ENCODE peak calls at places on chromosomes 12 and 14, in ten cellular contexts. One of them, this sample, is unnamed.

GRCh38 chr12:57146925-57147640 is at the start of gene LRP1-AS:
- DNase-seq in astrocyte of the spinal cord: no peak
- DNase-seq in stimulated activated CD4-positive, alpha-beta T cell treated with anti-CD3 and anti-CD28 coated beads, TNF-alpha, amount 100 ng/mL, for 4 hours: no peak
- DNase-seq in choroid plexus epithelial cell: no peak
- DNase-seq in CD4-positive, alpha-beta T cell: no peak
- DNase-seq in activated T-helper 1 cell treated with Interleukin-2 at 50 U/mL for 16 hours: no peak
- DNase-seq in activated T-helper 2 cell treated with anti-CD3 and anti-CD28 coated beads, Interferon-gamma antibody, Interleukin-2, Interleukin-4, amounts not matched to agents 10 μg/mL and 5 μg/mL and 100 μg/mL, durations not matched to agents 14 hours and 24 hours and 36 hours: no peak
- DNase-seq in foreskin fibroblast: no peak
- DNase-seq in mesenchymal stem cell: no peak
- DNase-seq in HS-27A: no peak
- DNase-seq in this sample: no peak

GRCh38 chr14:45810152-45810872 is 557.3 kb upstream of the MIS18BP1 start:
- DNase-seq in astrocyte of the spinal cord: no peak
- DNase-seq in choroid plexus epithelial cell: peak
- DNase-seq in activated T-helper 1 cell treated with Interleukin-2 at 50 U/mL for 16 hours: no peak
- DNase-seq in activated T-helper 2 cell treated with anti-CD3 and anti-CD28 coated beads, Interferon-gamma antibody, Interleukin-2, Interleukin-4, amounts not matched to agents 10 μg/mL and 5 μg/mL and 100 μg/mL, durations not matched to agents 14 hours and 24 hours and 36 hours: no peak
- DNase-seq in foreskin fibroblast: no peak
- DNase-seq in HS-27A: no peak
- DNase-seq in CD4-positive, alpha-beta T cell: no peak
- DNase-seq in mesenchymal stem cell: peak
- DNase-seq in stimulated activated CD4-positive, alpha-beta T cell treated with anti-CD3 and anti-CD28 coated beads, TNF-alpha, amount 100 ng/mL, for 4 hours: no peak
- DNase-seq in this sample: no peak

GRCh38 chr14:61860294-61860918 is 98.2 kb downstream of the SNAPC1 start:
- DNase-seq in foreskin fibroblast: peak
- DNase-seq in CD4-positive, alpha-beta T cell: peak
- DNase-seq in activated T-helper 2 cell treated with anti-CD3 and anti-CD28 coated beads, Interferon-gamma antibody, Interleukin-2, Interleukin-4, amounts not matched to agents 10 μg/mL and 5 μg/mL and 100 μg/mL, durations not matched to agents 14 hours and 24 hours and 36 hours: peak
- DNase-seq in HS-27A: no peak
- DNase-seq in choroid plexus epithelial cell: peak
- DNase-seq in activated T-helper 1 cell treated with Interleukin-2 at 50 U/mL for 16 hours: peak
- DNase-seq in stimulated activated CD4-positive, alpha-beta T cell treated with anti-CD3 and anti-CD28 coated beads, TNF-alpha, amount 100 ng/mL, for 4 hours: peak
- DNase-seq in mesenchymal stem cell: peak
- DNase-seq in astrocyte of the spinal cord: peak
- DNase-seq in this sample: peak

GRCh38 chr12:15575797-15576560 is 213.2 kb downstream of the EPS8 start:
- DNase-seq in activated T-helper 1 cell treated with Interleukin-2 at 50 U/mL for 16 hours: no peak
- DNase-seq in CD4-positive, alpha-beta T cell: no peak
- DNase-seq in activated T-helper 2 cell treated with anti-CD3 and anti-CD28 coated beads, Interferon-gamma antibody, Interleukin-2, Interleukin-4, amounts not matched to agents 10 μg/mL and 5 μg/mL and 100 μg/mL, durations not matched to agents 14 hours and 24 hours and 36 hours: no peak
- DNase-seq in stimulated activated CD4-positive, alpha-beta T cell treated with anti-CD3 and anti-CD28 coated beads, TNF-alpha, amount 100 ng/mL, for 4 hours: no peak
- DNase-seq in foreskin fibroblast: no peak
- DNase-seq in HS-27A: no peak
- DNase-seq in mesenchymal stem cell: no peak
- DNase-seq in choroid plexus epithelial cell: no peak
- DNase-seq in astrocyte of the spinal cord: no peak
- DNase-seq in this sample: no peak

GRCh38 chr12:67413577-67413976 is 144.4 kb downstream of the CAND1 start:
- DNase-seq in HS-27A: no peak
- DNase-seq in stimulated activated CD4-positive, alpha-beta T cell treated with anti-CD3 and anti-CD28 coated beads, TNF-alpha, amount 100 ng/mL, for 4 hours: no peak
- DNase-seq in foreskin fibroblast: no peak
- DNase-seq in activated T-helper 1 cell treated with Interleukin-2 at 50 U/mL for 16 hours: no peak
- DNase-seq in choroid plexus epithelial cell: no peak
- DNase-seq in activated T-helper 2 cell treated with anti-CD3 and anti-CD28 coated beads, Interferon-gamma antibody, Interleukin-2, Interleukin-4, amounts not matched to agents 10 μg/mL and 5 μg/mL and 100 μg/mL, durations not matched to agents 14 hours and 24 hours and 36 hours: no peak
- DNase-seq in mesenchymal stem cell: no peak
- DNase-seq in astrocyte of the spinal cord: no peak
- DNase-seq in CD4-positive, alpha-beta T cell: no peak
- DNase-seq in this sample: no peak

GRCh38 chr12:10615532-10615931 is 2.1 kb upstream of the MAGOHB start:
- DNase-seq in activated T-helper 2 cell treated with anti-CD3 and anti-CD28 coated beads, Interferon-gamma antibody, Interleukin-2, Interleukin-4, amounts not matched to agents 10 μg/mL and 5 μg/mL and 100 μg/mL, durations not matched to agents 14 hours and 24 hours and 36 hours: no peak
- DNase-seq in HS-27A: no peak
- DNase-seq in stimulated activated CD4-positive, alpha-beta T cell treated with anti-CD3 and anti-CD28 coated beads, TNF-alpha, amount 100 ng/mL, for 4 hours: no peak
- DNase-seq in foreskin fibroblast: no peak
- DNase-seq in CD4-positive, alpha-beta T cell: no peak
- DNase-seq in mesenchymal stem cell: peak
- DNase-seq in activated T-helper 1 cell treated with Interleukin-2 at 50 U/mL for 16 hours: no peak
- DNase-seq in astrocyte of the spinal cord: no peak
- DNase-seq in choroid plexus epithelial cell: no peak
- DNase-seq in this sample: no peak

GRCh38 chr12:63889721-63890509 is 45.4 kb downstream of the SRGAP1 start:
- DNase-seq in stimulated activated CD4-positive, alpha-beta T cell treated with anti-CD3 and anti-CD28 coated beads, TNF-alpha, amount 100 ng/mL, for 4 hours: no peak
- DNase-seq in activated T-helper 2 cell treated with anti-CD3 and anti-CD28 coated beads, Interferon-gamma antibody, Interleukin-2, Interleukin-4, amounts not matched to agents 10 μg/mL and 5 μg/mL and 100 μg/mL, durations not matched to agents 14 hours and 24 hours and 36 hours: no peak
- DNase-seq in mesenchymal stem cell: no peak
- DNase-seq in CD4-positive, alpha-beta T cell: no peak
- DNase-seq in choroid plexus epithelial cell: peak
- DNase-seq in foreskin fibroblast: no peak
- DNase-seq in HS-27A: no peak
- DNase-seq in activated T-helper 1 cell treated with Interleukin-2 at 50 U/mL for 16 hours: no peak
- DNase-seq in astrocyte of the spinal cord: no peak
- DNase-seq in this sample: no peak

GRCh38 chr12:1594045-1594294 is 411 bp downstream of the FBXL14 start:
- DNase-seq in stimulated activated CD4-positive, alpha-beta T cell treated with anti-CD3 and anti-CD28 coated beads, TNF-alpha, amount 100 ng/mL, for 4 hours: no peak
- DNase-seq in mesenchymal stem cell: peak
- DNase-seq in CD4-positive, alpha-beta T cell: no peak
- DNase-seq in HS-27A: no peak
- DNase-seq in astrocyte of the spinal cord: peak
- DNase-seq in activated T-helper 2 cell treated with anti-CD3 and anti-CD28 coated beads, Interferon-gamma antibody, Interleukin-2, Interleukin-4, amounts not matched to agents 10 μg/mL and 5 μg/mL and 100 μg/mL, durations not matched to agents 14 hours and 24 hours and 36 hours: peak
- DNase-seq in activated T-helper 1 cell treated with Interleukin-2 at 50 U/mL for 16 hours: no peak
- DNase-seq in foreskin fibroblast: peak
- DNase-seq in choroid plexus epithelial cell: peak
- DNase-seq in this sample: no peak

GRCh38 chr14:71371711-71372396 is 464.6 kb downstream of the PCNX1 start:
- DNase-seq in activated T-helper 2 cell treated with anti-CD3 and anti-CD28 coated beads, Interferon-gamma antibody, Interleukin-2, Interleukin-4, amounts not matched to agents 10 μg/mL and 5 μg/mL and 100 μg/mL, durations not matched to agents 14 hours and 24 hours and 36 hours: no peak
- DNase-seq in CD4-positive, alpha-beta T cell: no peak
- DNase-seq in mesenchymal stem cell: peak
- DNase-seq in choroid plexus epithelial cell: peak
- DNase-seq in foreskin fibroblast: peak
- DNase-seq in activated T-helper 1 cell treated with Interleukin-2 at 50 U/mL for 16 hours: no peak
- DNase-seq in stimulated activated CD4-positive, alpha-beta T cell treated with anti-CD3 and anti-CD28 coated beads, TNF-alpha, amount 100 ng/mL, for 4 hours: no peak
- DNase-seq in astrocyte of the spinal cord: peak
- DNase-seq in HS-27A: no peak
- DNase-seq in this sample: no peak

GRCh38 chr12:124747426-124748161 is 116.1 kb downstream of the SCARB1 start:
- DNase-seq in activated T-helper 1 cell treated with Interleukin-2 at 50 U/mL for 16 hours: no peak
- DNase-seq in activated T-helper 2 cell treated with anti-CD3 and anti-CD28 coated beads, Interferon-gamma antibody, Interleukin-2, Interleukin-4, amounts not matched to agents 10 μg/mL and 5 μg/mL and 100 μg/mL, durations not matched to agents 14 hours and 24 hours and 36 hours: no peak
- DNase-seq in astrocyte of the spinal cord: peak
- DNase-seq in HS-27A: no peak
- DNase-seq in choroid plexus epithelial cell: peak
- DNase-seq in foreskin fibroblast: peak
- DNase-seq in CD4-positive, alpha-beta T cell: no peak
- DNase-seq in mesenchymal stem cell: peak
- DNase-seq in stimulated activated CD4-positive, alpha-beta T cell treated with anti-CD3 and anti-CD28 coated beads, TNF-alpha, amount 100 ng/mL, for 4 hours: no peak
- DNase-seq in this sample: no peak

GRCh38 chr12:107553211-107553765 is 132.3 kb upstream of the PWP1 start:
- DNase-seq in activated T-helper 2 cell treated with anti-CD3 and anti-CD28 coated beads, Interferon-gamma antibody, Interleukin-2, Interleukin-4, amounts not matched to agents 10 μg/mL and 5 μg/mL and 100 μg/mL, durations not matched to agents 14 hours and 24 hours and 36 hours: no peak
- DNase-seq in activated T-helper 1 cell treated with Interleukin-2 at 50 U/mL for 16 hours: no peak
- DNase-seq in astrocyte of the spinal cord: no peak
- DNase-seq in mesenchymal stem cell: no peak
- DNase-seq in choroid plexus epithelial cell: no peak
- DNase-seq in HS-27A: no peak
- DNase-seq in foreskin fibroblast: no peak
- DNase-seq in stimulated activated CD4-positive, alpha-beta T cell treated with anti-CD3 and anti-CD28 coated beads, TNF-alpha, amount 100 ng/mL, for 4 hours: no peak
- DNase-seq in CD4-positive, alpha-beta T cell: no peak
- DNase-seq in this sample: no peak

GRCh38 chr14:38838049-38838978 is 264.7 kb downstream of the SEC23A start:
- DNase-seq in HS-27A: no peak
- DNase-seq in CD4-positive, alpha-beta T cell: no peak
- DNase-seq in activated T-helper 2 cell treated with anti-CD3 and anti-CD28 coated beads, Interferon-gamma antibody, Interleukin-2, Interleukin-4, amounts not matched to agents 10 μg/mL and 5 μg/mL and 100 μg/mL, durations not matched to agents 14 hours and 24 hours and 36 hours: no peak
- DNase-seq in stimulated activated CD4-positive, alpha-beta T cell treated with anti-CD3 and anti-CD28 coated beads, TNF-alpha, amount 100 ng/mL, for 4 hours: no peak
- DNase-seq in astrocyte of the spinal cord: no peak
- DNase-seq in foreskin fibroblast: no peak
- DNase-seq in choroid plexus epithelial cell: no peak
- DNase-seq in mesenchymal stem cell: no peak
- DNase-seq in activated T-helper 1 cell treated with Interleukin-2 at 50 U/mL for 16 hours: no peak
- DNase-seq in this sample: no peak

GRCh38 chr12:106498056-106498455 is 84.7 kb upstream of the RFX4 start:
- DNase-seq in mesenchymal stem cell: no peak
- DNase-seq in astrocyte of the spinal cord: peak
- DNase-seq in HS-27A: no peak
- DNase-seq in choroid plexus epithelial cell: peak
- DNase-seq in activated T-helper 2 cell treated with anti-CD3 and anti-CD28 coated beads, Interferon-gamma antibody, Interleukin-2, Interleukin-4, amounts not matched to agents 10 μg/mL and 5 μg/mL and 100 μg/mL, durations not matched to agents 14 hours and 24 hours and 36 hours: no peak
- DNase-seq in activated T-helper 1 cell treated with Interleukin-2 at 50 U/mL for 16 hours: no peak
- DNase-seq in CD4-positive, alpha-beta T cell: no peak
- DNase-seq in foreskin fibroblast: no peak
- DNase-seq in stimulated activated CD4-positive, alpha-beta T cell treated with anti-CD3 and anti-CD28 coated beads, TNF-alpha, amount 100 ng/mL, for 4 hours: no peak
- DNase-seq in this sample: no peak

GRCh38 chr14:99522025-99522401 is 40.8 kb downstream of the CCNK start:
- DNase-seq in HS-27A: no peak
- DNase-seq in choroid plexus epithelial cell: no peak
- DNase-seq in mesenchymal stem cell: no peak
- DNase-seq in activated T-helper 2 cell treated with anti-CD3 and anti-CD28 coated beads, Interferon-gamma antibody, Interleukin-2, Interleukin-4, amounts not matched to agents 10 μg/mL and 5 μg/mL and 100 μg/mL, durations not matched to agents 14 hours and 24 hours and 36 hours: no peak
- DNase-seq in astrocyte of the spinal cord: no peak
- DNase-seq in activated T-helper 1 cell treated with Interleukin-2 at 50 U/mL for 16 hours: no peak
- DNase-seq in stimulated activated CD4-positive, alpha-beta T cell treated with anti-CD3 and anti-CD28 coated beads, TNF-alpha, amount 100 ng/mL, for 4 hours: no peak
- DNase-seq in foreskin fibroblast: no peak
- DNase-seq in CD4-positive, alpha-beta T cell: no peak
- DNase-seq in this sample: no peak

GRCh38 chr12:25775968-25776367 is 182.5 kb upstream of the RASSF8 start:
- DNase-seq in HS-27A: no peak
- DNase-seq in choroid plexus epithelial cell: peak
- DNase-seq in astrocyte of the spinal cord: no peak
- DNase-seq in activated T-helper 1 cell treated with Interleukin-2 at 50 U/mL for 16 hours: no peak
- DNase-seq in activated T-helper 2 cell treated with anti-CD3 and anti-CD28 coated beads, Interferon-gamma antibody, Interleukin-2, Interleukin-4, amounts not matched to agents 10 μg/mL and 5 μg/mL and 100 μg/mL, durations not matched to agents 14 hours and 24 hours and 36 hours: no peak
- DNase-seq in CD4-positive, alpha-beta T cell: no peak
- DNase-seq in foreskin fibroblast: peak
- DNase-seq in stimulated activated CD4-positive, alpha-beta T cell treated with anti-CD3 and anti-CD28 coated beads, TNF-alpha, amount 100 ng/mL, for 4 hours: no peak
- DNase-seq in mesenchymal stem cell: peak
- DNase-seq in this sample: no peak

GRCh38 chr12:3333583-3333982 is 157.4 kb upstream of the PRMT8 start:
- DNase-seq in activated T-helper 1 cell treated with Interleukin-2 at 50 U/mL for 16 hours: no peak
- DNase-seq in activated T-helper 2 cell treated with anti-CD3 and anti-CD28 coated beads, Interferon-gamma antibody, Interleukin-2, Interleukin-4, amounts not matched to agents 10 μg/mL and 5 μg/mL and 100 μg/mL, durations not matched to agents 14 hours and 24 hours and 36 hours: no peak
- DNase-seq in mesenchymal stem cell: no peak
- DNase-seq in choroid plexus epithelial cell: no peak
- DNase-seq in stimulated activated CD4-positive, alpha-beta T cell treated with anti-CD3 and anti-CD28 coated beads, TNF-alpha, amount 100 ng/mL, for 4 hours: no peak
- DNase-seq in astrocyte of the spinal cord: no peak
- DNase-seq in CD4-positive, alpha-beta T cell: no peak
- DNase-seq in HS-27A: no peak
- DNase-seq in foreskin fibroblast: no peak
- DNase-seq in this sample: no peak

GRCh38 chr12:65825573-65826512 is 1.6 kb downstream of the HMGA2 start:
- DNase-seq in foreskin fibroblast: no peak
- DNase-seq in activated T-helper 2 cell treated with anti-CD3 and anti-CD28 coated beads, Interferon-gamma antibody, Interleukin-2, Interleukin-4, amounts not matched to agents 10 μg/mL and 5 μg/mL and 100 μg/mL, durations not matched to agents 14 hours and 24 hours and 36 hours: no peak
- DNase-seq in activated T-helper 1 cell treated with Interleukin-2 at 50 U/mL for 16 hours: no peak
- DNase-seq in stimulated activated CD4-positive, alpha-beta T cell treated with anti-CD3 and anti-CD28 coated beads, TNF-alpha, amount 100 ng/mL, for 4 hours: no peak
- DNase-seq in mesenchymal stem cell: peak
- DNase-seq in HS-27A: peak
- DNase-seq in choroid plexus epithelial cell: peak
- DNase-seq in CD4-positive, alpha-beta T cell: no peak
- DNase-seq in astrocyte of the spinal cord: no peak
- DNase-seq in this sample: no peak

GRCh38 chr12:23757541-23757962 is 191.9 kb downstream of the SOX5 start:
- DNase-seq in choroid plexus epithelial cell: no peak
- DNase-seq in foreskin fibroblast: no peak
- DNase-seq in activated T-helper 1 cell treated with Interleukin-2 at 50 U/mL for 16 hours: no peak
- DNase-seq in stimulated activated CD4-positive, alpha-beta T cell treated with anti-CD3 and anti-CD28 coated beads, TNF-alpha, amount 100 ng/mL, for 4 hours: no peak
- DNase-seq in CD4-positive, alpha-beta T cell: no peak
- DNase-seq in activated T-helper 2 cell treated with anti-CD3 and anti-CD28 coated beads, Interferon-gamma antibody, Interleukin-2, Interleukin-4, amounts not matched to agents 10 μg/mL and 5 μg/mL and 100 μg/mL, durations not matched to agents 14 hours and 24 hours and 36 hours: no peak
- DNase-seq in mesenchymal stem cell: no peak
- DNase-seq in HS-27A: no peak
- DNase-seq in astrocyte of the spinal cord: no peak
- DNase-seq in this sample: no peak

GRCh38 chr14:81199084-81199483 is 21.7 kb downstream of the GTF2A1 start:
- DNase-seq in stimulated activated CD4-positive, alpha-beta T cell treated with anti-CD3 and anti-CD28 coated beads, TNF-alpha, amount 100 ng/mL, for 4 hours: no peak
- DNase-seq in foreskin fibroblast: no peak
- DNase-seq in CD4-positive, alpha-beta T cell: no peak
- DNase-seq in activated T-helper 1 cell treated with Interleukin-2 at 50 U/mL for 16 hours: no peak
- DNase-seq in HS-27A: no peak
- DNase-seq in activated T-helper 2 cell treated with anti-CD3 and anti-CD28 coated beads, Interferon-gamma antibody, Interleukin-2, Interleukin-4, amounts not matched to agents 10 μg/mL and 5 μg/mL and 100 μg/mL, durations not matched to agents 14 hours and 24 hours and 36 hours: no peak
- DNase-seq in mesenchymal stem cell: no peak
- DNase-seq in choroid plexus epithelial cell: no peak
- DNase-seq in astrocyte of the spinal cord: no peak
- DNase-seq in this sample: no peak

GRCh38 chr12:131072446-131073230 is 118.9 kb downstream of the ADGRD1 start:
- DNase-seq in stimulated activated CD4-positive, alpha-beta T cell treated with anti-CD3 and anti-CD28 coated beads, TNF-alpha, amount 100 ng/mL, for 4 hours: no peak
- DNase-seq in HS-27A: no peak
- DNase-seq in activated T-helper 2 cell treated with anti-CD3 and anti-CD28 coated beads, Interferon-gamma antibody, Interleukin-2, Interleukin-4, amounts not matched to agents 10 μg/mL and 5 μg/mL and 100 μg/mL, durations not matched to agents 14 hours and 24 hours and 36 hours: no peak
- DNase-seq in foreskin fibroblast: no peak
- DNase-seq in mesenchymal stem cell: no peak
- DNase-seq in activated T-helper 1 cell treated with Interleukin-2 at 50 U/mL for 16 hours: no peak
- DNase-seq in choroid plexus epithelial cell: no peak
- DNase-seq in CD4-positive, alpha-beta T cell: no peak
- DNase-seq in astrocyte of the spinal cord: no peak
- DNase-seq in this sample: no peak

GRCh38 chr12:128572311-128572810 is 251.4 kb downstream of the SLC15A4 start:
- DNase-seq in choroid plexus epithelial cell: no peak
- DNase-seq in HS-27A: no peak
- DNase-seq in activated T-helper 1 cell treated with Interleukin-2 at 50 U/mL for 16 hours: no peak
- DNase-seq in CD4-positive, alpha-beta T cell: no peak
- DNase-seq in foreskin fibroblast: no peak
- DNase-seq in stimulated activated CD4-positive, alpha-beta T cell treated with anti-CD3 and anti-CD28 coated beads, TNF-alpha, amount 100 ng/mL, for 4 hours: no peak
- DNase-seq in mesenchymal stem cell: no peak
- DNase-seq in astrocyte of the spinal cord: no peak
- DNase-seq in activated T-helper 2 cell treated with anti-CD3 and anti-CD28 coated beads, Interferon-gamma antibody, Interleukin-2, Interleukin-4, amounts not matched to agents 10 μg/mL and 5 μg/mL and 100 μg/mL, durations not matched to agents 14 hours and 24 hours and 36 hours: no peak
- DNase-seq in this sample: no peak

GRCh38 chr12:124500232-124501079 is 67.0 kb downstream of the NCOR2 start:
- DNase-seq in foreskin fibroblast: no peak
- DNase-seq in activated T-helper 2 cell treated with anti-CD3 and anti-CD28 coated beads, Interferon-gamma antibody, Interleukin-2, Interleukin-4, amounts not matched to agents 10 μg/mL and 5 μg/mL and 100 μg/mL, durations not matched to agents 14 hours and 24 hours and 36 hours: no peak
- DNase-seq in HS-27A: no peak
- DNase-seq in astrocyte of the spinal cord: peak
- DNase-seq in choroid plexus epithelial cell: peak
- DNase-seq in mesenchymal stem cell: peak
- DNase-seq in stimulated activated CD4-positive, alpha-beta T cell treated with anti-CD3 and anti-CD28 coated beads, TNF-alpha, amount 100 ng/mL, for 4 hours: no peak
- DNase-seq in activated T-helper 1 cell treated with Interleukin-2 at 50 U/mL for 16 hours: no peak
- DNase-seq in CD4-positive, alpha-beta T cell: no peak
- DNase-seq in this sample: no peak

GRCh38 chr12:131074221-131075083 is 120.7 kb downstream of the ADGRD1 start:
- DNase-seq in astrocyte of the spinal cord: no peak
- DNase-seq in mesenchymal stem cell: no peak
- DNase-seq in activated T-helper 1 cell treated with Interleukin-2 at 50 U/mL for 16 hours: no peak
- DNase-seq in choroid plexus epithelial cell: no peak
- DNase-seq in stimulated activated CD4-positive, alpha-beta T cell treated with anti-CD3 and anti-CD28 coated beads, TNF-alpha, amount 100 ng/mL, for 4 hours: no peak
- DNase-seq in HS-27A: no peak
- DNase-seq in foreskin fibroblast: no peak
- DNase-seq in activated T-helper 2 cell treated with anti-CD3 and anti-CD28 coated beads, Interferon-gamma antibody, Interleukin-2, Interleukin-4, amounts not matched to agents 10 μg/mL and 5 μg/mL and 100 μg/mL, durations not matched to agents 14 hours and 24 hours and 36 hours: no peak
- DNase-seq in CD4-positive, alpha-beta T cell: no peak
- DNase-seq in this sample: no peak